ENCODE peak calls at places on chromosomes 2 and 18, in ten cellular contexts. K is fibroblast of lung; G is MM.1S; A is tibial artery; Y is GM23248; Z is right cardiac atrium; T is heart left ventricle; I is stomach; L is neural progenitor cell; N is CD4-positive, alpha-beta T cell. J is an unnamed sample.
A peak's percentile ranks its signal among the peaks of the same experiment; 100 is the strongest.

GRCh38 chr2:95025406-95026319 is at the start of gene MAL:
- DNase-seq in K (peak; percentile 7), G (no peak), A (no peak), Y (no peak), Z (peak; percentile 38), T (no peak), I (peak; percentile 40), L (peak; percentile 31), N (peak; percentile 67), J (no peak)

GRCh38 chr2:1501196-1501851 is 88.1 kb downstream of the TPO start:
- DNase-seq in K (no peak), G (no peak), A (no peak), Y (no peak), Z (no peak), T (peak; percentile 9), I (no peak), L (no peak), N (no peak), J (no peak)

GRCh38 chr2:166127217-166128155 is at the start of gene SCN1A:
- DNase-seq in K (peak; percentile 38), G (peak; percentile 67), A (no peak), Y (peak; percentile 67), Z (no peak), T (no peak), I (no peak), L (peak; percentile 59), N (no peak), J (peak; percentile 32)

GRCh38 chr2:185436787-185437372 is 301.7 kb upstream of the FSIP2 start:
- DNase-seq in K (peak; percentile 11), G (no peak), A (no peak), Y (no peak), Z (no peak), T (no peak), I (no peak), L (no peak), N (no peak), J (no peak)

GRCh38 chr2:138564586-138565250 is 63.1 kb downstream of the SPOPL start:
- DNase-seq in K (peak; percentile 33), G (no peak), A (no peak), Y (no peak), Z (no peak), T (no peak), I (no peak), L (no peak), N (no peak), J (peak; percentile 37)

GRCh38 chr2:232942831-232943230 is 70.2 kb downstream of the NGEF start:
- DNase-seq in K (no peak), G (no peak), A (no peak), Y (peak; percentile 36), Z (no peak), T (no peak), I (no peak), L (no peak), N (no peak), J (no peak)

GRCh38 chr18:154151-154550 is 4.2 kb upstream of the USP14 start:
- DNase-seq in K (no peak), G (no peak), A (no peak), Y (peak; percentile 12), Z (no peak), T (peak; percentile 29), I (no peak), L (no peak), N (no peak), J (no peak)

GRCh38 chr2:38528008-38528442 is 74.7 kb downstream of the HNRNPLL start:
- DNase-seq in K (peak; percentile 74), G (no peak), A (no peak), Y (peak; percentile 90), Z (peak; percentile 56), T (peak; percentile 50), I (no peak), L (peak; percentile 78), N (no peak), J (no peak)

GRCh38 chr2:132416080-132416911 is at the start of gene GPR39:
- DNase-seq in K (peak; percentile 99), G (peak; percentile 8), A (peak; percentile 33), Y (peak; percentile 98), Z (peak; percentile 67), T (peak; percentile 71), I (peak; percentile 94), L (peak; percentile 76), N (no peak), J (peak; percentile 99)

GRCh38 chr2:105647731-105648130 is 97.0 kb upstream of the NCK2 start:
- DNase-seq in K (no peak), G (no peak), A (no peak), Y (no peak), Z (no peak), T (no peak), I (no peak), L (no peak), N (no peak), J (no peak)

GRCh38 chr2:176164184-176164802 is 7.2 kb downstream of the HOXD3 start:
- DNase-seq in K (no peak), G (no peak), A (no peak), Y (no peak), Z (no peak), T (no peak), I (no peak), L (no peak), N (no peak), J (no peak)
- H3K27me3 ChIP-seq in K (peaks cover 67% of the 10 kb centered on the region), G (peaks cover 8% of the 10 kb centered on the region), A (no peaks in the 10 kb centered on the region), Y (no peaks in the 10 kb centered on the region), Z (peaks cover 3% of the 10 kb centered on the region), T (peaks cover 100% of the 10 kb centered on the region), I (peaks cover 96% of the 10 kb centered on the region), L (peaks cover 100% of the 10 kb centered on the region), N (peaks cover 97% of the 10 kb centered on the region), J (peaks cover 98% of the 10 kb centered on the region)

GRCh38 chr2:70898363-70899240 is 37.1 kb upstream of the ATP6V1B1 start:
- DNase-seq in K (no peak), G (no peak), A (no peak), Y (no peak), Z (no peak), T (no peak), I (no peak), L (no peak), N (no peak), J (no peak)

GRCh38 chr2:70895998-70896764 is 39.5 kb upstream of the ATP6V1B1 start:
- DNase-seq in K (no peak), G (no peak), A (no peak), Y (no peak), Z (no peak), T (no peak), I (no peak), L (no peak), N (no peak), J (no peak)

GRCh38 chr2:70896765-70897202 is 38.9 kb upstream of the ATP6V1B1 start:
- DNase-seq in K (no peak), G (no peak), A (no peak), Y (no peak), Z (no peak), T (no peak), I (no peak), L (no peak), N (no peak), J (no peak)

GRCh38 chr2:70897203-70897976 is 38.3 kb upstream of the ATP6V1B1 start:
- DNase-seq in K (no peak), G (no peak), A (no peak), Y (peak; percentile 36), Z (no peak), T (no peak), I (no peak), L (no peak), N (no peak), J (no peak)

GRCh38 chr2:70897977-70898226 is 37.8 kb upstream of the ATP6V1B1 start:
- DNase-seq in K (no peak), G (no peak), A (no peak), Y (no peak), Z (no peak), T (no peak), I (no peak), L (no peak), N (no peak), J (no peak)
- H3K27me3 ChIP-seq in K (peaks cover 67% of the 10 kb centered on the region), G (peaks cover 62% of the 10 kb centered on the region), A (no peaks in the 10 kb centered on the region), Y (peaks cover 66% of the 10 kb centered on the region), Z (no peaks in the 10 kb centered on the region), T (peaks cover 96% of the 10 kb centered on the region), I (peaks cover 76% of the 10 kb centered on the region), L (peaks cover 100% of the 10 kb centered on the region), N (peaks cover 97% of the 10 kb centered on the region), J (peaks cover 100% of the 10 kb centered on the region)

GRCh38 chr2:127103243-127104165 is 3.5 kb downstream of the BIN1 start:
- DNase-seq in K (no peak), G (no peak), A (peak; percentile 16), Y (no peak), Z (no peak), T (peak; percentile 15), I (no peak), L (no peak), N (no peak), J (no peak)
- H3K27me3 ChIP-seq in K (no peaks in the 10 kb centered on the region), G (no peaks in the 10 kb centered on the region), A (no peaks in the 10 kb centered on the region), Y (no peaks in the 10 kb centered on the region), Z (no peaks in the 10 kb centered on the region), T (no peaks in the 10 kb centered on the region), I (no peaks in the 10 kb centered on the region), L (no peaks in the 10 kb centered on the region), N (peaks cover 17% of the 10 kb centered on the region), J (no peaks in the 10 kb centered on the region)

GRCh38 chr2:240208631-240209211 is 68.3 kb upstream of the OTOS start:
- DNase-seq in K (no peak), G (no peak), A (no peak), Y (no peak), Z (no peak), T (no peak), I (no peak), L (no peak), N (no peak), J (no peak)
- H3K27me3 ChIP-seq in K (no peaks in the 10 kb centered on the region), G (peaks cover 60% of the 10 kb centered on the region), A (no peaks in the 10 kb centered on the region), Y (peaks cover 2% of the 10 kb centered on the region), Z (no peaks in the 10 kb centered on the region), T (no peaks in the 10 kb centered on the region), I (peaks cover 4% of the 10 kb centered on the region), L (no peaks in the 10 kb centered on the region), N (peaks cover 7% of the 10 kb centered on the region), J (peaks cover 43% of the 10 kb centered on the region)

GRCh38 chr2:127424598-127425379 is 6.6 kb downstream of the PROC start:
- DNase-seq in K (no peak), G (no peak), A (no peak), Y (no peak), Z (no peak), T (no peak), I (no peak), L (no peak), N (no peak), J (no peak)
- H3K27me3 ChIP-seq in K (peaks cover 26% of the 10 kb centered on the region), G (peaks cover 5% of the 10 kb centered on the region), A (peaks cover 2% of the 10 kb centered on the region), Y (no peaks in the 10 kb centered on the region), Z (no peaks in the 10 kb centered on the region), T (peaks cover 29% of the 10 kb centered on the region), I (peaks cover 17% of the 10 kb centered on the region), L (peaks cover 61% of the 10 kb centered on the region), N (peaks cover 29% of the 10 kb centered on the region), J (peaks cover 29% of the 10 kb centered on the region)